ENCODE peak calls at places on chromosomes 1 and 21, in six cellular contexts. B is GM23338, P is K562, O is upper lobe of left lung, R is Panc1, H is HCT116. X is an unnamed sample.

GRCh38 chr21:25396135-25396711 is 211.1 kb downstream of the MRPL39 start:
- ATAC-seq in B (no peak), P (no peak), O (no peak), R (no peak), H (no peak), X (no peak)

GRCh38 chr21:39125752-39126485 is 57.3 kb downstream of the PSMG1 start:
- ATAC-seq in B (peak; percentile 99), P (peak; percentile 94), O (peak; percentile 90), R (peak; percentile 97), H (peak; percentile 96), X (peak; percentile 89)

GRCh38 chr1:161182214-161182613 is 4.9 kb upstream of the B4GALT3 start:
- ATAC-seq in B (no peak), P (peak; percentile 6), O (no peak), R (no peak), H (no peak), X (no peak)

GRCh38 chr1:193905288-193906085 is 719.1 kb upstream of the B3GALT2 start:
- ATAC-seq in B (no peak), P (no peak), O (no peak), R (no peak), H (no peak), X (no peak)

GRCh38 chr1:91651671-91652071 is 151.0 kb downstream of the CDC7 start:
- ATAC-seq in B (no peak), P (peak; percentile 80), O (peak; percentile 56), R (no peak), H (no peak), X (peak; percentile 53)

GRCh38 chr1:231694465-231695077 is 68.0 kb downstream of the DISC1 start:
- ATAC-seq in B (no peak), P (no peak), O (no peak), R (no peak), H (no peak), X (peak; percentile 16)

GRCh38 chr21:14058566-14058965 is 152.2 kb downstream of the LIPI start:
- ATAC-seq in B (no peak), P (no peak), O (peak; percentile 17), R (no peak), H (no peak), X (peak; percentile 24)

GRCh38 chr1:185530215-185530614 is 204.0 kb upstream of the HMCN1 start:
- ATAC-seq in B (no peak), P (peak; percentile 62), O (no peak), R (no peak), H (no peak), X (no peak)

GRCh38 chr1:177170756-177171535 is at the start of gene BRINP2:
- ATAC-seq in B (peak; percentile 98), P (no peak), O (peak; percentile 65), R (peak; percentile 69), H (no peak), X (peak; percentile 70)

GRCh38 chr1:157141212-157141855 is 3.1 kb upstream of the ETV3 start:
- ATAC-seq in B (no peak), P (no peak), O (no peak), R (no peak), H (no peak), X (no peak)

GRCh38 chr1:52651904-52652303 is 18.9 kb downstream of the SHISAL2A start:
- ATAC-seq in B (no peak), P (no peak), O (no peak), R (no peak), H (no peak), X (no peak)

GRCh38 chr1:22332795-22333499 is 118.7 kb upstream of the ZBTB40 start:
- ATAC-seq in B (no peak), P (no peak), O (no peak), R (no peak), H (peak; percentile 95), X (no peak)
- H3K4me1 ChIP-seq in B (no peaks in the 10 kb centered on the region), P (no peaks in the 10 kb centered on the region), O (no peaks in the 10 kb centered on the region), R (no peaks in the 10 kb centered on the region), H (peaks cover 7% of the 10 kb centered on the region), X (no peaks in the 10 kb centered on the region)

DNA sequence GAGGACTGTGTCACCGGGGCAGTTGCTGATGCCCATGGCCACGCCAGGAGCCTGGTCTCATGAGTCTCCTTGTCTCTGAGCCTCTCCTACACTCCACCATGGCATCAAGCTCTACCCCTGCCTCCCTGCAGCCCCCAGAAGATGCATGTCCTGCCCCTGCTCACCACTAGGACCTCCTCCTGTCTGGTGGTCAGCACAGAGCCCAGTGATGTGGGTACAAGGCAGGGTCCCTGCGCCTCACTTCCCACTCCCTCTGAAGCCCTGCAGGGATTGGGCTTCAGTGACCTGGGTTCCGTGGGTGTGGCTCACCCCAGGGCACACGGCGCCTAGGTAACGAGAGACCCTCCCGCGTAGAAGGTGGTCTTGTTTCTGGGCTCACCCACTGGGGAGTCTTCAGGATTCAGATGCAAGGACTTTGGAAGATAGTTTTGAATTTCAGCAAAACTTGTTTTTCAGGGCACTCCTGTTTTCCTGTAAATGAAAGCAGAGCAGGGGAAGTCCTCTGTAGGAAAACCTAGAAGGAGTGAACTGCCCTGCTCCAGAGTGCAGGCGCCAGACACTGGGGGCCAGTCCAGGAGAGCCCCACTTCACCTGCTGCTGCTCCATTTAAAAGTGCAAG is 2.8 kb downstream of the COL18A1 start:
- ATAC-seq in B (peak; percentile 2), P (no peak), O (no peak), R (no peak), H (no peak), X (no peak)
- TF ChIP-seq CTCF in B (no peak), P (no peak), O (no peak), R (no peak), H (no peak), X (no peak)

GRCh38 chr1:228830185-228830953 is 95.1 kb downstream of the RHOU start:
- ATAC-seq in B (peak; percentile 81), P (no peak), O (no peak), R (peak; percentile 52), H (peak; percentile 51), X (no peak)
- TF ChIP-seq POLR2AphosphoS5 in B (no peak), P (no peak), O (no peak), R (no peak), H (no peak), X (no peak)

GRCh38 chr21:42237577-42237976 is 18.6 kb downstream of the ABCG1 start:
- ATAC-seq in B (no peak), P (no peak), O (no peak), R (no peak), H (no peak), X (no peak)

GRCh38 chr21:42236014-42236413 is 17.1 kb downstream of the ABCG1 start:
- ATAC-seq in B (peak; percentile 3), P (no peak), O (no peak), R (no peak), H (no peak), X (no peak)

GRCh38 chr21:42236693-42237092 is 17.8 kb downstream of the ABCG1 start:
- ATAC-seq in B (no peak), P (no peak), O (no peak), R (no peak), H (no peak), X (no peak)

GRCh38 chr21:42238185-42238934 is 19.4 kb downstream of the ABCG1 start:
- ATAC-seq in B (no peak), P (no peak), O (no peak), R (no peak), H (no peak), X (no peak)

DNA sequence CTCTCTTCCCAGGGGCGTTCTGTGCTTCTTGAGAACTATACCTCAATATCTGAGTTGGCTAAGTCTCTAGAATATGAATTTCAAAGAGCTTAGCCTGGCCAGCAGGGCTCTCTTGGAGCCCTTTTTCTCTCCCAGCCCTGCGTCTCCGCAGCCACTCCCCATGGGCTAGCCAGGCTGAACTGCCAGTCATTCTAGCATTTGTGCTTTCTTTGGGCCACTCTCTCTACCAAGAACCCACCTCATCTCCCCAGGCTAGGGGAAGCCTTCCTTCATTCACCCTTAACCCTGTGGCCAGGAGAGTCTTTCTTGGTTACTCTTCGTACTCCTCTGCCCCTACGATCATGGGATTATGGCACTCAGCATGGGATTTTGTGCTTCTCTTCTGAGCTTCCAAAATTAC is 18.2 kb downstream of the ABCG1 start:
- ATAC-seq in B (no peak), P (no peak), O (no peak), R (no peak), H (no peak), X (no peak)
- H3K4me1 ChIP-seq in B (peaks cover 19% of the 10 kb centered on the region), P (peaks cover 23% of the 10 kb centered on the region), O (peaks cover 63% of the 10 kb centered on the region), R (peaks cover 15% of the 10 kb centered on the region), H (peaks cover 33% of the 10 kb centered on the region), X (peaks cover 28% of the 10 kb centered on the region)

DNA sequence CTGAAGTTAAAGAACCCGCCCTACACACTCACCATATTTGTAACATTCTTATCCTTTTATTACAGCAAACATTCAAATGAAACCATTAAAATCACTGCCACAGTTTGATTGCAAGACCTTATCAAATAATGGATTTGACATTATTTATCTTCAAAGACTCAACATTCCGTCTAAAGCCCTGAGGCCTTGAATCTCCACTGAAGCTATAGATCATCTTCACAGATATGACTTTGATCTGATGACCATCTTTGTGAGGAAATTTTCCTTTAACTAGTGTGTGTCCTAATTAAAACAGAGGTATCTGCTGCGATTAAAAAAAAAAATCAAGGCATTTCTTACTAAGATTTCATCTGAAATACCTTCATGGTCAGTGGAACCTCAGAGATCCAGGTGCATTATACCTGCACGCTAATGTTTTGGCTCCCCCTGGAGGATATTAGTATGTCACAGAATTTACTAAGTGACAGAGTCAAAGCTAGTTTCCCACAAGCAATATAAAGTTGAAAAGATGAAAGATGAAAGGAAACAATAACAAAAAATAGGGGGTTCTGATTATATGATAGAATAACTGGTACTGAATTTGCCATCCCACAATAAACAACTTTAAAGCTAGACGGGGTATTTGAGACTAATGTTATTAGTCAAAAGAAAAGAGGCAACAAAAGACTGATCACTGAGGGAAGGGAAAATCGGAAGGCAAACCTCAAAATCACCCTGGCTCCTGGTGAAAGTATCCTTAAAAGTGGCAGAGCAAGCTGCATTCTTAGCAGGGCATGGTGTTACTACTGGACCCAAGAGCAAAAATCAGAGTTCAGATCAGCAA is 923.4 kb downstream of the NCAM2 start:
- ATAC-seq in B (peak; percentile 78), P (no peak), O (no peak), R (no peak), H (no peak), X (no peak)
- TF ChIP-seq CTCF in B (peak; percentile 75), P (peak; percentile 45), O (peak; percentile 46), R (peak; percentile 61), H (no peak), X (peak; percentile 17)

DNA sequence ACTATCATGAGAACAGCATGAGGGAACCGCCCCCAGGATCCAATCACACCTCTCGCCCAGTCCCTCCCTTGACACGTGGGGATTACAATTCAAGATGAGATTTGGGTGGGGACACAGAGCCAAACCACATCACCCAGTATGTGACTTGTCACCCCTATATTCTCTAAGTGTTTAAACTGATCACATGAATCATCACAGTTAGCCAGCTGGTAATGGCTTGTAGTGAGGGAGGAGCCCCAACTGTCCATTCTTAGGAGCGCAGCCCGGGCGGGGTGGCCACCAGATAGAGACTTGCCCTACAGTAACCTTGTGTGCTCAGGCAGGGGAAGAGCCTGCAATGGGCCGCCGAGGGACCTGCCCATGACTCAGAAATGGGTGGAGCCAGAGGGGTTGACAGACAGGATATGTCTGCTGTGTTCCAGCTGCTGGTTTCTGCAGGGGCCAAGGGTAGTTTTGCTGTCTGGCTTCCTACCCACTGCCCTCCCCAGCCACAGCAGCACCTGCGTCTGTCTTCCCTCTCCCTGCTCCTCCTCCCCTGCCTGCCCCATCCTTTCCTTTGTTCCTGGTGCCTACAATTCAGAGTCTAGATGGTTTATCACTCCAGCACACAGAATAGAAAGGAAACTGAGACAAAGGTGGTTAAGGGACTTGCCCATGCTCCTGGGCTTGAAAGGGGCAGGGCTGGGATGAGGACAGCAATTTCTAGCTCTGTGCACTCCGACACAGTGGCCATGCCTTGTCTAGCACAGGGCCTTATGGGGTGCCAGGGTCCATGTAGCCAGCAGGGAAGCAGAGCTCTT is 9.2 kb downstream of the ABCG1 start:
- ATAC-seq in B (peak; percentile 97), P (peak; percentile 97), O (peak; percentile 98), R (peak; percentile 74), H (peak; percentile 100), X (peak; percentile 97)
- TF ChIP-seq POLR2AphosphoS5 in B (no peak), P (no peak), O (peak; percentile 78), R (no peak), H (no peak), X (peak; percentile 45)